ENCODE peak calls at places on chromosome 11, in eight cellular contexts. One of them, this sample, is unnamed.

GRCh38 chr11:132782102-132782501 is 750.2 kb downstream of the OPCML start:
- DNase-seq in hepatocyte: no peak
- DNase-seq in neural progenitor cell: no peak
- DNase-seq in IMR-90: no peak
- DNase-seq in GM23248: no peak
- DNase-seq in PC-9: no peak
- DNase-seq in PC-3: no peak
- DNase-seq in endothelial cell of umbilical vein: no peak
- DNase-seq in this sample: no peak

GRCh38 chr11:64235427-64236161 is 1.2 kb downstream of the VEGFB start:
- DNase-seq in neural progenitor cell: no peak
- DNase-seq in GM23248: no peak
- DNase-seq in endothelial cell of umbilical vein: no peak
- DNase-seq in PC-9: peak
- DNase-seq in hepatocyte: no peak
- DNase-seq in IMR-90: no peak
- DNase-seq in PC-3: no peak
- DNase-seq in this sample: no peak

GRCh38 chr11:84993386-84993785 is 633.8 kb downstream of the DLG2 start:
- DNase-seq in PC-3: peak
- DNase-seq in IMR-90: no peak
- DNase-seq in neural progenitor cell: peak
- DNase-seq in hepatocyte: peak
- DNase-seq in PC-9: no peak
- DNase-seq in endothelial cell of umbilical vein: no peak
- DNase-seq in GM23248: peak
- DNase-seq in this sample: no peak

GRCh38 chr11:825366-826231 is 2.1 kb upstream of the CRACR2B start:
- DNase-seq in endothelial cell of umbilical vein: no peak
- DNase-seq in PC-3: peak
- DNase-seq in GM23248: no peak
- DNase-seq in hepatocyte: no peak
- DNase-seq in IMR-90: no peak
- DNase-seq in PC-9: peak
- DNase-seq in neural progenitor cell: no peak
- DNase-seq in this sample: no peak

GRCh38 chr11:69859275-69859934 is 40.2 kb upstream of the FGF3 start:
- DNase-seq in endothelial cell of umbilical vein: no peak
- DNase-seq in neural progenitor cell: no peak
- DNase-seq in IMR-90: no peak
- DNase-seq in hepatocyte: no peak
- DNase-seq in PC-3: no peak
- DNase-seq in GM23248: no peak
- DNase-seq in PC-9: no peak
- DNase-seq in this sample: no peak

GRCh38 chr11:34916810-34917780 is 677 bp downstream of the PDHX start:
- DNase-seq in endothelial cell of umbilical vein: peak
- DNase-seq in PC-3: peak
- DNase-seq in neural progenitor cell: no peak
- DNase-seq in GM23248: peak
- DNase-seq in IMR-90: peak
- DNase-seq in PC-9: no peak
- DNase-seq in hepatocyte: no peak
- DNase-seq in this sample: no peak

GRCh38 chr11:65204143-65204542 is 22.4 kb downstream of the CAPN1 start:
- DNase-seq in neural progenitor cell: no peak
- DNase-seq in GM23248: no peak
- DNase-seq in IMR-90: no peak
- DNase-seq in endothelial cell of umbilical vein: no peak
- DNase-seq in hepatocyte: no peak
- DNase-seq in PC-9: no peak
- DNase-seq in PC-3: no peak
- DNase-seq in this sample: no peak

GRCh38 chr11:104917259-104918112 is 19.2 kb upstream of the CASP12 start:
- DNase-seq in IMR-90: no peak
- DNase-seq in neural progenitor cell: no peak
- DNase-seq in PC-3: no peak
- DNase-seq in PC-9: no peak
- DNase-seq in hepatocyte: no peak
- DNase-seq in GM23248: no peak
- DNase-seq in endothelial cell of umbilical vein: peak
- DNase-seq in this sample: no peak

GRCh38 chr11:2510626-2511402 is 66.0 kb downstream of the KCNQ1 start:
- DNase-seq in PC-9: no peak
- DNase-seq in endothelial cell of umbilical vein: no peak
- DNase-seq in GM23248: peak
- DNase-seq in IMR-90: no peak
- DNase-seq in hepatocyte: peak
- DNase-seq in neural progenitor cell: no peak
- DNase-seq in PC-3: no peak
- DNase-seq in this sample: no peak

GRCh38 chr11:20363500-20364411 is at the start of gene HTATIP2:
- DNase-seq in hepatocyte: peak
- DNase-seq in PC-3: peak
- DNase-seq in IMR-90: peak
- DNase-seq in GM23248: peak
- DNase-seq in PC-9: peak
- DNase-seq in neural progenitor cell: peak
- DNase-seq in endothelial cell of umbilical vein: peak
- DNase-seq in this sample: no peak

GRCh38 chr11:91382946-91383345 is 841.7 kb upstream of the FAT3 start:
- DNase-seq in PC-9: no peak
- DNase-seq in neural progenitor cell: no peak
- DNase-seq in IMR-90: no peak
- DNase-seq in PC-3: no peak
- DNase-seq in endothelial cell of umbilical vein: no peak
- DNase-seq in hepatocyte: no peak
- DNase-seq in GM23248: no peak
- DNase-seq in this sample: no peak

GRCh38 chr11:108669711-108670110 is 4.8 kb downstream of the DDX10 start:
- DNase-seq in GM23248: no peak
- DNase-seq in IMR-90: no peak
- DNase-seq in PC-3: no peak
- DNase-seq in neural progenitor cell: no peak
- DNase-seq in PC-9: no peak
- DNase-seq in endothelial cell of umbilical vein: no peak
- DNase-seq in hepatocyte: peak
- DNase-seq in this sample: no peak

GRCh38 chr11:69968407-69969347 is 109.4 kb upstream of the ANO1 start:
- DNase-seq in neural progenitor cell: no peak
- DNase-seq in hepatocyte: no peak
- DNase-seq in PC-3: no peak
- DNase-seq in IMR-90: no peak
- DNase-seq in GM23248: no peak
- DNase-seq in PC-9: no peak
- DNase-seq in endothelial cell of umbilical vein: no peak
- DNase-seq in this sample: no peak

GRCh38 chr11:27427183-27427980 is 45.2 kb downstream of the LGR4 start:
- DNase-seq in IMR-90: peak
- DNase-seq in PC-9: no peak
- DNase-seq in neural progenitor cell: no peak
- DNase-seq in GM23248: peak
- DNase-seq in endothelial cell of umbilical vein: peak
- DNase-seq in PC-3: no peak
- DNase-seq in hepatocyte: no peak
- DNase-seq in this sample: no peak

GRCh38 chr11:73185680-73186293 is 32.3 kb upstream of the P2RY2 start:
- DNase-seq in endothelial cell of umbilical vein: peak
- DNase-seq in neural progenitor cell: no peak
- DNase-seq in PC-3: peak
- DNase-seq in hepatocyte: no peak
- DNase-seq in GM23248: peak
- DNase-seq in IMR-90: peak
- DNase-seq in PC-9: peak
- DNase-seq in this sample: no peak

GRCh38 chr11:30143098-30143705 is 87.6 kb upstream of the FSHB start:
- DNase-seq in PC-3: peak
- DNase-seq in neural progenitor cell: peak
- DNase-seq in endothelial cell of umbilical vein: peak
- DNase-seq in IMR-90: peak
- DNase-seq in hepatocyte: peak
- DNase-seq in PC-9: no peak
- DNase-seq in GM23248: peak
- DNase-seq in this sample: peak

GRCh38 chr11:92758216-92758615 is 211.2 kb upstream of the MTNR1B start:
- DNase-seq in IMR-90: no peak
- DNase-seq in PC-9: no peak
- DNase-seq in endothelial cell of umbilical vein: no peak
- DNase-seq in PC-3: no peak
- DNase-seq in hepatocyte: no peak
- DNase-seq in GM23248: no peak
- DNase-seq in neural progenitor cell: no peak
- DNase-seq in this sample: no peak
- H2AFZ ChIP-seq in IMR-90: no peak
- H2AFZ ChIP-seq in PC-9: no peak
- H2AFZ ChIP-seq in endothelial cell of umbilical vein: no peak
- H2AFZ ChIP-seq in PC-3: no peak
- H2AFZ ChIP-seq in hepatocyte: no peak
- H2AFZ ChIP-seq in GM23248: no peak
- H2AFZ ChIP-seq in neural progenitor cell: no peak
- H2AFZ ChIP-seq in this sample: no peak

GRCh38 chr11:13009921-13010736 is 1.0 kb downstream of the RASSF10 start:
- DNase-seq in PC-9: no peak
- DNase-seq in endothelial cell of umbilical vein: peak
- DNase-seq in PC-3: no peak
- DNase-seq in neural progenitor cell: peak
- DNase-seq in IMR-90: peak
- DNase-seq in GM23248: peak
- DNase-seq in hepatocyte: peak
- DNase-seq in this sample: peak
- H2AFZ ChIP-seq in PC-9: peak
- H2AFZ ChIP-seq in endothelial cell of umbilical vein: no peak
- H2AFZ ChIP-seq in PC-3: no peak
- H2AFZ ChIP-seq in neural progenitor cell: peak
- H2AFZ ChIP-seq in IMR-90: peak
- H2AFZ ChIP-seq in GM23248: peak
- H2AFZ ChIP-seq in hepatocyte: peak
- H2AFZ ChIP-seq in this sample: peak

DNA sequence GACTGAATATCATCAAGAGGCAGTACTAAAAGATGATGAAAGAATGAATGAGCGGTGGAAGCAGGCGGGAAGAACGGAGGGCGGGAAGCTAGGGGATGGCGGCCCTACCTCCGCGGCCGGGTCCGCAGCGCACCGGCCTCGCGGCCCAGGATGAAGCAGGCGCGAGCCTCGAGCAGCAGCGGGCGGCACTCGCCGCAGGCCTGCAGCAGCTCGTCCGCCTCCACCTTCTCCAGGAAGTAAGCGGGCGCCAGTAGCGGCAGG is 3.4 kb downstream of the KLHL35 start:
- DNase-seq in hepatocyte: no peak
- DNase-seq in PC-3: no peak
- DNase-seq in PC-9: no peak
- DNase-seq in GM23248: no peak
- DNase-seq in IMR-90: no peak
- DNase-seq in neural progenitor cell: no peak
- DNase-seq in endothelial cell of umbilical vein: no peak
- DNase-seq in this sample: no peak
- H2AFZ ChIP-seq in hepatocyte: peak
- H2AFZ ChIP-seq in PC-3: no peak
- H2AFZ ChIP-seq in PC-9: no peak
- H2AFZ ChIP-seq in GM23248: peak
- H2AFZ ChIP-seq in IMR-90: peak
- H2AFZ ChIP-seq in neural progenitor cell: peak
- H2AFZ ChIP-seq in endothelial cell of umbilical vein: peak
- H2AFZ ChIP-seq in this sample: peak

DNA sequence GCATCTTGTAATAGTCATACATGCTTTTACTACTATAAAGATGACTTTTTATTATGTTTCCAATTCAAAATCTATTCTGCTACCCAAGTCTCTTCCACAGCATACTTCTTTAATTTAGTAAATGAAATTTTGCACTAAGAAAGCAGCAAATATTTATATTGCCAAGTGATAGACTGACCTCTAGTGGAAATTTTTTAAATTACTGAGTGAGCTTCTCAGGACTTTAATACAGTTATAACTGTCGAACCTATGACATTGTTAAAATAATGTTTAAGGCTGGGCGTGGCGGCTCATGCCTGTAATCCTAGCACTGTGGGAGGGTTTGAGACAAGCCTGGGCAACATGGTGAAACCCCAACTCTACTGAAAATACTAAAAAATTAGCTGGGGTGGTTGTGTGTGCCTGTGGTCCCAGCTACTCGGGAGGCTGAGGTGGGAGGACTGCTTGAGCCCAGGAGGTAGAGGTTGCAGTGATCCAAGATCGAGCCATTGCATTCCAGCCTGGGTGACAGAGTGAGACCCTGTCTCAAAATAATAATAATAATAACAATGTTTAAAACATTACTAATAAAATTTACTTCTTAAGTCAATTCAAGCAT is 27.3 kb downstream of the STK33 start:
- DNase-seq in GM23248: peak
- DNase-seq in hepatocyte: peak
- DNase-seq in PC-9: peak
- DNase-seq in endothelial cell of umbilical vein: peak
- DNase-seq in neural progenitor cell: peak
- DNase-seq in IMR-90: peak
- DNase-seq in PC-3: peak
- DNase-seq in this sample: peak
- H2AFZ ChIP-seq in GM23248: no peak
- H2AFZ ChIP-seq in hepatocyte: no peak
- H2AFZ ChIP-seq in PC-9: no peak
- H2AFZ ChIP-seq in endothelial cell of umbilical vein: no peak
- H2AFZ ChIP-seq in neural progenitor cell: no peak
- H2AFZ ChIP-seq in IMR-90: peak
- H2AFZ ChIP-seq in PC-3: no peak
- H2AFZ ChIP-seq in this sample: no peak

DNA sequence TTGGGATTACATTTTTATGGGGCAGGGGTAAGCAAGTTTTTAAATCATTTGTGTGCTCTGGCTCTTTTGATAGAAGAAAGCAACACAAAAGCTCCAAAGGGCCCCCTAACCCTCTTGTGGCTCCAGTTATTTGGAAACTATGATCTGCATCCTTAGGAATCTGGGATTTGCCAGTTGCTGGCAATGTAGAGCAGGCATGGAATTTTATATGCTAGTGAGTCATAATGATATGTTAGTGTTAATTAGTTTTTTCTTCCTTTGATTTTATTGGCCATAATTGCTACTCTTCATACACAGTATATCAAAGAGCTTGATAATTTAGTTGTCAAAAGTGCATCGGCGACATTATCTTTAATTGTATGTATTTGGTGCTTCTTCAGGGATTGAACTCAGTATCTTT is 10.1 kb downstream of the RAG1 start:
- DNase-seq in hepatocyte: no peak
- DNase-seq in neural progenitor cell: no peak
- DNase-seq in GM23248: peak
- DNase-seq in endothelial cell of umbilical vein: no peak
- DNase-seq in PC-3: peak
- DNase-seq in IMR-90: peak
- DNase-seq in PC-9: no peak
- DNase-seq in this sample: no peak
- H2AFZ ChIP-seq in hepatocyte: no peak
- H2AFZ ChIP-seq in neural progenitor cell: no peak
- H2AFZ ChIP-seq in GM23248: no peak
- H2AFZ ChIP-seq in endothelial cell of umbilical vein: no peak
- H2AFZ ChIP-seq in PC-3: no peak
- H2AFZ ChIP-seq in IMR-90: no peak
- H2AFZ ChIP-seq in PC-9: no peak
- H2AFZ ChIP-seq in this sample: no peak

DNA sequence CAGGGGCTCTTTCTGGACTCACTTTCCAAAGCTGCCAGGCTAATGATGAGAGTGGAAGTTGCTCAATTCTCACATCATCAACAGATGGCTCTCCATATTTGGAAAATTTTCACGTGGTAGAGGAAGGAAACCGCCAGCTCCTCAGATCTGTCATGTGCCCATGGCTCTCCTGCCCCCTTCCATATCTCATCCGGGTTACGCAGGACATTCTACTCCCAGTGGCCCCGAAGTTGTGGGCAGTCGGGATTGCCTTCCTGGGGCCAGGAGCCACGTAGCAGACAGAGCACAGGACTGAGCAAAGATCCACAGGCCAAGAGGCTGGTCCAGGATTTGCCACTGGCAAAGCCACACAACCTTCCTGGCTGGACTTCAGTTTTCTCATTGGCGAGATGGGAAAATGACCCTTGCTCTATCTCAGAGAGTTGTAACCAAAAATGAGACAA is 38.8 kb downstream of the RPUSD4 start:
- DNase-seq in PC-9: no peak
- DNase-seq in hepatocyte: no peak
- DNase-seq in PC-3: no peak
- DNase-seq in IMR-90: peak
- DNase-seq in neural progenitor cell: no peak
- DNase-seq in endothelial cell of umbilical vein: no peak
- DNase-seq in GM23248: peak
- DNase-seq in this sample: no peak
- H2AFZ ChIP-seq in PC-9: no peak
- H2AFZ ChIP-seq in hepatocyte: no peak
- H2AFZ ChIP-seq in PC-3: no peak
- H2AFZ ChIP-seq in IMR-90: no peak
- H2AFZ ChIP-seq in neural progenitor cell: no peak
- H2AFZ ChIP-seq in endothelial cell of umbilical vein: no peak
- H2AFZ ChIP-seq in GM23248: peak
- H2AFZ ChIP-seq in this sample: no peak